ENCODE peak calls at places on chromosome 7, in nine cellular contexts. H, G, X, S, D, Y, V, E and F are unnamed samples.

GRCh38 chr7:13282377-13282980 is 595.0 kb downstream of the ARL4A start:
- DNase-seq in S (no peak), G (no peak), V (no peak), H (no peak), Y (no peak), D (no peak), E (peak; percentile 58), X (no peak), F (no peak)

GRCh38 chr7:8434290-8435002 is 1.0 kb downstream of the NXPH1 start:
- DNase-seq in S (no peak), H (no peak), Y (no peak), G (no peak), X (no peak), E (no peak), V (no peak), D (peak; percentile 54), F (no peak)

GRCh38 chr7:43872401-43873165 is 3.3 kb upstream of the MRPS24 start:
- DNase-seq in V (no peak), Y (no peak), S (no peak), X (no peak), D (no peak), H (peak; percentile 76), E (no peak), G (no peak), F (no peak)

GRCh38 chr7:31874631-31875374 is 187.8 kb downstream of the PPP1R17 start:
- DNase-seq in D (no peak), S (no peak), E (no peak), H (no peak), Y (no peak), X (no peak), G (no peak), V (no peak), F (no peak)

GRCh38 chr7:151844080-151844827 is 32.7 kb downstream of the PRKAG2 start:
- DNase-seq in Y (no peak), V (no peak), H (peak; percentile 59), G (no peak), E (no peak), D (no peak), S (no peak), X (no peak), F (no peak)

GRCh38 chr7:133839129-133839528 is 288.0 kb upstream of the LRGUK start:
- DNase-seq in H (no peak), Y (no peak), E (no peak), D (no peak), V (no peak), S (no peak), X (no peak), G (no peak), F (no peak)

GRCh38 chr7:101330011-101330484 is 8.4 kb upstream of the IFT22 start:
- DNase-seq in E (no peak), H (no peak), Y (no peak), D (peak; percentile 79), V (no peak), X (no peak), S (no peak), G (no peak), F (no peak)

GRCh38 chr7:2934211-2934731 is 90.2 kb upstream of the GNA12 start:
- DNase-seq in H (peak; percentile 62), V (no peak), Y (no peak), X (no peak), E (no peak), G (peak; percentile 27), D (peak; percentile 83), S (no peak), F (no peak)

GRCh38 chr7:78769551-78770101 is 683.8 kb downstream of the MAGI2 start:
- DNase-seq in Y (no peak), X (no peak), G (no peak), H (no peak), D (no peak), S (peak; percentile 8), V (no peak), E (no peak), F (no peak)

GRCh38 chr7:86815556-86815955 is 171.8 kb downstream of the GRM3 start:
- DNase-seq in X (no peak), V (no peak), H (no peak), D (no peak), Y (no peak), E (no peak), G (no peak), S (no peak), F (no peak)

GRCh38 chr7:15490261-15490660 is 71.6 kb downstream of the AGMO start:
- DNase-seq in V (no peak), S (no peak), H (no peak), D (no peak), G (no peak), E (no peak), Y (no peak), X (no peak), F (no peak)